ENCODE peak calls at places on chromosomes 5 and 9, in seven cellular contexts. T is pancreas, H is iPS DF 6.9, R is GM23248, Z is dorsolateral prefrontal cortex, J is endodermal cell, E is OCI-LY7. B is an unnamed sample.

GRCh38 chr9:107737987-107738743 is 248.6 kb upstream of the KLF4 start:
- DNase-seq in R (peak; percentile 97), E (no peak), H (no peak), J (no peak), Z (no peak), T (no peak), B (no peak)

GRCh38 chr9:106864533-106865143 is 1.7 kb downstream of the ZNF462 start:
- DNase-seq in H (no peak), Z (no peak), J (peak; percentile 67), E (no peak), R (peak; percentile 56), T (no peak), B (no peak)

GRCh38 chr5:124162782-124163532 is 583.5 kb downstream of the ZNF608 start:
- DNase-seq in T (peak; percentile 64), E (peak; percentile 72), J (no peak), H (no peak), Z (peak; percentile 87), R (peak; percentile 52), B (no peak)

GRCh38 chr5:107248065-107248695 is 422.6 kb downstream of the EFNA5 start:
- DNase-seq in J (peak; percentile 90), Z (peak; percentile 50), T (peak; percentile 53), H (peak; percentile 66), R (peak; percentile 25), E (peak; percentile 62), B (no peak)

GRCh38 chr5:104347119-104347708 is 784.6 kb upstream of the NUDT12 start:
- DNase-seq in E (no peak), T (no peak), R (peak; percentile 3), J (no peak), Z (no peak), H (no peak), B (no peak)

GRCh38 chr9:106916491-106917235 is 53.7 kb downstream of the ZNF462 start:
- DNase-seq in H (no peak), Z (no peak), E (no peak), T (peak; percentile 38), J (no peak), R (peak; percentile 79), B (peak; percentile 77)

GRCh38 chr9:127803507-127804352 is 1.0 kb downstream of the FPGS start:
- DNase-seq in H (no peak), T (no peak), E (peak; percentile 27), Z (no peak), J (no peak), R (peak; percentile 81), B (no peak)

GRCh38 chr5:25405850-25406249 is 761.1 kb upstream of the CDH10 start:
- DNase-seq in H (no peak), J (no peak), Z (no peak), T (no peak), E (no peak), R (no peak), B (no peak)

GRCh38 chr9:125496313-125496838 is 210.6 kb downstream of the MAPKAP1 start:
- DNase-seq in T (no peak), Z (no peak), R (no peak), H (no peak), J (no peak), E (no peak), B (no peak)

GRCh38 chr9:20611751-20612287 is 10.5 kb downstream of the MLLT3 start:
- DNase-seq in E (peak; percentile 12), J (no peak), R (peak; percentile 79), H (no peak), Z (no peak), T (no peak), B (no peak)

GRCh38 chr5:108437425-108437824 is 55.5 kb upstream of the FBXL17 start:
- DNase-seq in J (peak; percentile 53), R (peak; percentile 5), T (no peak), E (no peak), Z (no peak), H (no peak), B (no peak)

GRCh38 chr5:113202904-113203716 is 226.5 kb downstream of the DCP2 start:
- DNase-seq in R (peak; percentile 46), Z (no peak), T (no peak), J (peak; percentile 91), H (no peak), E (no peak), B (peak; percentile 23)

GRCh38 chr5:112706446-112707016 is 31.2 kb upstream of the APC start:
- DNase-seq in R (no peak), T (no peak), Z (no peak), J (no peak), E (no peak), H (no peak), B (no peak)

GRCh38 chr9:33241298-33241697 is 1.3 kb downstream of the SPINK4 start:
- DNase-seq in R (no peak), J (no peak), T (no peak), H (no peak), E (no peak), Z (no peak), B (no peak)

GRCh38 chr5:58077966-58078365 is 381.9 kb downstream of the PLK2 start:
- DNase-seq in E (no peak), J (no peak), H (no peak), Z (no peak), R (no peak), T (no peak), B (no peak)

GRCh38 chr5:80777347-80778287 is 122.8 kb upstream of the DHFR start:
- DNase-seq in Z (no peak), J (no peak), T (no peak), R (no peak), H (no peak), E (no peak), B (no peak)

GRCh38 chr5:18091758-18092157 is 457.5 kb downstream of the TAF11L14 start:
- DNase-seq in H (no peak), R (no peak), J (no peak), T (no peak), Z (no peak), E (no peak), B (no peak)

GRCh38 chr9:91746357-91746756 is 203.7 kb downstream of the ROR2 start:
- DNase-seq in Z (no peak), R (no peak), T (no peak), J (no peak), H (no peak), E (no peak), B (no peak)

GRCh38 chr9:125861405-125862063 is 114.4 kb downstream of the PBX3 start:
- DNase-seq in T (no peak), J (no peak), R (peak; percentile 53), E (no peak), H (no peak), Z (no peak), B (no peak)

GRCh38 chr9:93183663-93184438 is at the start of gene WNK2:
- DNase-seq in E (peak; percentile 57), R (peak; percentile 23), H (no peak), Z (no peak), T (no peak), J (peak; percentile 86), B (no peak)
- H3K4me3 ChIP-seq in E (peak within 1 kb of the TSS; percentile 70), R (peak within 1 kb of the TSS; percentile 52), H (peak within 1 kb of the TSS; percentile 72), Z (peak within 1 kb of the TSS; percentile 61), T (peak within 1 kb of the TSS; percentile 59), J (peak within 1 kb of the TSS; percentile 74), B (peak within 1 kb of the TSS; percentile 36)

GRCh38 chr5:160030631-160031377 is 21.9 kb downstream of the TTC1 start:
- DNase-seq in Z (no peak), J (no peak), R (peak; percentile 38), E (no peak), H (no peak), T (no peak), B (no peak)
- H3K27ac ChIP-seq in Z (no peak overlapping the region), J (no peak overlapping the region), R (no peak overlapping the region), E (no peak overlapping the region), H (no peak overlapping the region), T (no peak overlapping the region), B (no peak overlapping the region)

GRCh38 chr9:122058051-122058450 is 35.1 kb downstream of the TTLL11 start:
- DNase-seq in Z (peak; percentile 74), H (no peak), J (no peak), T (no peak), E (no peak), R (no peak), B (no peak)

GRCh38 chr9:122059214-122059978 is 33.7 kb downstream of the TTLL11 start:
- DNase-seq in E (no peak), T (no peak), J (no peak), Z (no peak), H (no peak), R (no peak), B (no peak)

GRCh38 chr9:122060481-122060880 is 32.6 kb downstream of the TTLL11 start:
- DNase-seq in E (no peak), R (no peak), J (no peak), T (no peak), Z (no peak), H (no peak), B (no peak)

GRCh38 chr9:122057211-122057610 is 35.9 kb downstream of the TTLL11 start:
- DNase-seq in H (no peak), Z (no peak), E (no peak), J (no peak), R (no peak), T (no peak), B (no peak)

DNA sequence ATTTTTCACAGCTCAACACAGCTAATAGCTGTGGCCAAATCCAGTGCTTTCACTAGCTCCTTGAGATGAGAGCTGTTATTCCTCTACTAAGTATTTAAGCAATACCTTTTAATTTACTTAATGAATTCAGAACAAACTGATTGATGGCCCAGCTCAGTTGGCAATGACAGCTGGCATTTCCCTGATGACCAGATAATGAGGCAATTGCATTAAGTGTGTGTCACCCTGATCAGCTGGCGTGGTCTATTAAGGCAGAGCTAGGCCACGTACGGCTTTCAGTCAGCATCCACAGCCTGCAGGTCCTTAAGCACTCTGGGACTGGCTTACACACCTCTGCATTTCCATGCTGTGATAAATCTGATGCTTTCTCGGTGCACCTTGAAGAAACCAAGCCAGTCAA is 34.4 kb downstream of the TTLL11 start:
- DNase-seq in R (no peak), E (no peak), J (no peak), H (no peak), T (no peak), Z (no peak), B (no peak)
- H3K4me3 ChIP-seq in R (no peak overlapping the region), E (no peak overlapping the region), J (no peak overlapping the region), H (no peak overlapping the region), T (no peak overlapping the region), Z (no peak overlapping the region), B (no peak overlapping the region)

GRCh38 chr9:5551771-5552170 is 41.4 kb downstream of the PDCD1LG2 start:
- DNase-seq in R (no peak), E (no peak), T (no peak), J (no peak), H (no peak), Z (no peak), B (no peak)

GRCh38 chr9:5551368-5551767 is 41.0 kb downstream of the PDCD1LG2 start:
- DNase-seq in J (no peak), Z (no peak), H (no peak), T (no peak), R (no peak), E (no peak), B (no peak)

GRCh38 chr9:5552301-5552700 is 42.0 kb downstream of the PDCD1LG2 start:
- DNase-seq in E (no peak), Z (no peak), H (no peak), J (no peak), R (peak; percentile 34), T (no peak), B (no peak)

GRCh38 chr9:5554254-5554653 is 43.9 kb downstream of the PDCD1LG2 start:
- DNase-seq in E (no peak), H (no peak), T (no peak), Z (no peak), R (no peak), J (no peak), B (no peak)

DNA sequence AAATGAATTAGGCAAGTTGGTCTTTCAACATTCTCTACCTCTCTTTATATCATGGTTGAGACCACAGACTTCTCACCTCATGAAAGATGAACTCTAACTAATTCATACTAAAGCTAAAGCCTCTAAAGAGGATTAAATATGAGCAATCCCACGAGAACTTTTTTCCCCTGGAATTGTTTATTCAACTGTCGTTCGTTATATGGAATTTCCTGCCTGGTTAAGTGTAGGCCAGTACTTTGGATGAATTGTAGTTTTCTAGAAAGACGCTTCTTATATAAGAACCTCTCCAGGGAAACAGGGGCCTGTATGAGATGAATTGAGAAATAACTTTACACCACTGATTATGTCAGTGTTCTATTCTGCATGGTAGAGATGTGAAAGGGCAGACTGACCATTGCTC is 42.9 kb downstream of the PDCD1LG2 start:
- DNase-seq in T (no peak), E (no peak), R (peak; percentile 36), H (no peak), J (no peak), Z (no peak), B (no peak)
- H3K27ac ChIP-seq in T (no peak overlapping the region), E (no peak overlapping the region), R (peak overlapping the region; percentile 10), H (no peak overlapping the region), J (no peak overlapping the region), Z (no peak overlapping the region), B (no peak overlapping the region)